ENCODE peak calls at places on chromosomes 2 and 18, in four cellular contexts. One of them, this sample, is unnamed.

GRCh38 chr2:157075924-157076323 is 181.6 kb upstream of the GALNT5 start:
- DNase-seq in K562: no peak
- DNase-seq in A549: no peak
- DNase-seq in HepG2: no peak
- DNase-seq in this sample: no peak

GRCh38 chr2:150997702-150998480 is 263.8 kb downstream of the RBM43 start:
- DNase-seq in K562: no peak
- DNase-seq in A549: no peak
- DNase-seq in HepG2: no peak
- DNase-seq in this sample: no peak

GRCh38 chr2:137165968-137166367 is 400.6 kb downstream of the THSD7B start:
- DNase-seq in K562: no peak
- DNase-seq in A549: no peak
- DNase-seq in HepG2: no peak
- DNase-seq in this sample: no peak

GRCh38 chr2:120389036-120389391 is 43.1 kb downstream of the INHBB start:
- DNase-seq in K562: no peak
- DNase-seq in A549: no peak
- DNase-seq in HepG2: no peak
- DNase-seq in this sample: no peak

GRCh38 chr2:222306393-222307137 is 7.8 kb upstream of the PAX3 start:
- DNase-seq in K562: no peak
- DNase-seq in A549: no peak
- DNase-seq in HepG2: no peak
- DNase-seq in this sample: no peak

GRCh38 chr2:10369269-10370255 is 66.9 kb downstream of the HPCAL1 start:
- DNase-seq in K562: peak; percentile 85
- DNase-seq in A549: no peak
- DNase-seq in HepG2: peak; percentile 83
- DNase-seq in this sample: no peak

GRCh38 chr2:197229509-197230458 is 80.8 kb downstream of the ANKRD44 start:
- DNase-seq in K562: no peak
- DNase-seq in A549: no peak
- DNase-seq in HepG2: no peak
- DNase-seq in this sample: no peak

GRCh38 chr2:287471-287885 is 413 bp downstream of the ALKAL2 start:
- DNase-seq in K562: no peak
- DNase-seq in A549: no peak
- DNase-seq in HepG2: no peak
- DNase-seq in this sample: peak; percentile 44

GRCh38 chr2:45892236-45892701 is 240.8 kb downstream of the PRKCE start:
- DNase-seq in K562: no peak
- DNase-seq in A549: no peak
- DNase-seq in HepG2: no peak
- DNase-seq in this sample: no peak

GRCh38 chr2:56981554-56981953 is 797.8 kb downstream of the CCDC85A start:
- DNase-seq in K562: no peak
- DNase-seq in A549: no peak
- DNase-seq in HepG2: no peak
- DNase-seq in this sample: no peak

GRCh38 chr2:202306034-202306433 is 40.5 kb downstream of the NOP58 start:
- DNase-seq in K562: no peak
- DNase-seq in A549: no peak
- DNase-seq in HepG2: no peak
- DNase-seq in this sample: no peak

GRCh38 chr2:235446082-235446481 is 47.8 kb upstream of the AGAP1 start:
- DNase-seq in K562: no peak
- DNase-seq in A549: no peak
- DNase-seq in HepG2: no peak
- DNase-seq in this sample: no peak

GRCh38 chr2:127771756-127772155 is 39.2 kb downstream of the WDR33 start:
- DNase-seq in K562: no peak
- DNase-seq in A549: peak; percentile 38
- DNase-seq in HepG2: no peak
- DNase-seq in this sample: no peak

GRCh38 chr2:181810823-181811695 is 80.5 kb upstream of the ITPRID2 start:
- DNase-seq in K562: peak; percentile 62
- DNase-seq in A549: peak; percentile 86
- DNase-seq in HepG2: peak; percentile 74
- DNase-seq in this sample: no peak

GRCh38 chr18:61575419-61575818 is 242.2 kb downstream of the CDH20 start:
- DNase-seq in K562: no peak
- DNase-seq in A549: no peak
- DNase-seq in HepG2: no peak
- DNase-seq in this sample: no peak

GRCh38 chr2:88099798-88100488 is 27.9 kb downstream of the FABP1 start:
- DNase-seq in K562: peak; percentile 90
- DNase-seq in A549: peak; percentile 37
- DNase-seq in HepG2: no peak
- DNase-seq in this sample: peak; percentile 85

GRCh38 chr18:6504605-6505510 is 90.1 kb upstream of the L3MBTL4 start:
- DNase-seq in K562: peak; percentile 15
- DNase-seq in A549: no peak
- DNase-seq in HepG2: no peak
- DNase-seq in this sample: no peak

GRCh38 chr2:211376410-211376809 is 820.0 kb downstream of the CPS1 start:
- DNase-seq in K562: no peak
- DNase-seq in A549: no peak
- DNase-seq in HepG2: no peak
- DNase-seq in this sample: no peak

GRCh38 chr18:8724452-8724851 is 19.1 kb downstream of the MTCL1 start:
- DNase-seq in K562: no peak
- DNase-seq in A549: no peak
- DNase-seq in HepG2: no peak
- DNase-seq in this sample: no peak

GRCh38 chr2:212580117-212580516 is 41.5 kb upstream of the ERBB4 start:
- DNase-seq in K562: no peak
- DNase-seq in A549: no peak
- DNase-seq in HepG2: no peak
- DNase-seq in this sample: no peak

GRCh38 chr18:79065802-79066201 is 3.4 kb upstream of the ATP9B start:
- DNase-seq in K562: no peak
- DNase-seq in A549: no peak
- DNase-seq in HepG2: no peak
- DNase-seq in this sample: no peak

GRCh38 chr2:196143641-196144236 is 27.6 kb downstream of the STK17B start:
- DNase-seq in K562: no peak
- DNase-seq in A549: no peak
- DNase-seq in HepG2: no peak
- DNase-seq in this sample: no peak

GRCh38 chr2:223416826-223417610 is 185.1 kb downstream of the SCG2 start:
- DNase-seq in K562: no peak
- DNase-seq in A549: no peak
- DNase-seq in HepG2: no peak
- DNase-seq in this sample: no peak

GRCh38 chr18:40832362-40832761 is 1122.7 kb upstream of the PIK3C3 start:
- DNase-seq in K562: no peak
- DNase-seq in A549: no peak
- DNase-seq in HepG2: no peak
- DNase-seq in this sample: no peak

GRCh38 chr2:44275915-44276279 is 617 bp downstream of the SLC3A1 start:
- DNase-seq in K562: no peak
- DNase-seq in A549: peak; percentile 54
- DNase-seq in HepG2: no peak
- DNase-seq in this sample: no peak

GRCh38 chr2:179825494-179825893 is 35.9 kb downstream of the ZNF385B start:
- DNase-seq in K562: peak; percentile 28
- DNase-seq in A549: peak; percentile 16
- DNase-seq in HepG2: no peak
- DNase-seq in this sample: no peak

GRCh38 chr2:233974530-233975071 is 57.4 kb downstream of the TRPM8 start:
- DNase-seq in K562: peak; percentile 13
- DNase-seq in A549: peak; percentile 98
- DNase-seq in HepG2: peak; percentile 76
- DNase-seq in this sample: peak; percentile 9

GRCh38 chr18:37658894-37659293 is 93.3 kb upstream of the CELF4 start:
- DNase-seq in K562: no peak
- DNase-seq in A549: no peak
- DNase-seq in HepG2: no peak
- DNase-seq in this sample: no peak

GRCh38 chr2:150036622-150037021 is 449.0 kb upstream of the MMADHC start:
- DNase-seq in K562: no peak
- DNase-seq in A549: no peak
- DNase-seq in HepG2: no peak
- DNase-seq in this sample: no peak

GRCh38 chr2:151869296-151869695 is 41.1 kb upstream of the ARL5A start:
- DNase-seq in K562: no peak
- DNase-seq in A549: no peak
- DNase-seq in HepG2: no peak
- DNase-seq in this sample: no peak

GRCh38 chr2:197248001-197248401 is 62.6 kb downstream of the ANKRD44 start:
- DNase-seq in K562: no peak
- DNase-seq in A549: no peak
- DNase-seq in HepG2: no peak
- DNase-seq in this sample: no peak

GRCh38 chr2:227472265-227473018 is 486 bp downstream of the AGFG1 start:
- DNase-seq in K562: peak; percentile 73
- DNase-seq in A549: no peak
- DNase-seq in HepG2: no peak
- DNase-seq in this sample: peak; percentile 52

GRCh38 chr2:142629193-142629592 is 248.3 kb upstream of the KYNU start:
- DNase-seq in K562: no peak
- DNase-seq in A549: no peak
- DNase-seq in HepG2: no peak
- DNase-seq in this sample: no peak

GRCh38 chr18:52402814-52403213 is 62.8 kb downstream of the DCC start:
- DNase-seq in K562: no peak
- DNase-seq in A549: no peak
- DNase-seq in HepG2: no peak
- DNase-seq in this sample: no peak

GRCh38 chr2:7749895-7750559 is 832.8 kb downstream of the RNF144A start:
- DNase-seq in K562: no peak
- DNase-seq in A549: no peak
- DNase-seq in HepG2: no peak
- DNase-seq in this sample: no peak

GRCh38 chr2:97816411-97816810 is 103.0 kb downstream of the ZAP70 start:
- DNase-seq in K562: no peak
- DNase-seq in A549: no peak
- DNase-seq in HepG2: no peak
- DNase-seq in this sample: no peak

GRCh38 chr2:29032189-29032588 is 42.1 kb downstream of the PCARE start:
- DNase-seq in K562: no peak
- DNase-seq in A549: no peak
- DNase-seq in HepG2: no peak
- DNase-seq in this sample: no peak

GRCh38 chr2:29035346-29035745 is 39.0 kb downstream of the PCARE start:
- DNase-seq in K562: no peak
- DNase-seq in A549: no peak
- DNase-seq in HepG2: no peak
- DNase-seq in this sample: no peak

GRCh38 chr2:29031046-29031445 is 43.3 kb downstream of the PCARE start:
- DNase-seq in K562: no peak
- DNase-seq in A549: no peak
- DNase-seq in HepG2: no peak
- DNase-seq in this sample: no peak

GRCh38 chr2:29033172-29033571 is 41.2 kb downstream of the PCARE start:
- DNase-seq in K562: no peak
- DNase-seq in A549: peak; percentile 84
- DNase-seq in HepG2: no peak
- DNase-seq in this sample: no peak

DNA sequence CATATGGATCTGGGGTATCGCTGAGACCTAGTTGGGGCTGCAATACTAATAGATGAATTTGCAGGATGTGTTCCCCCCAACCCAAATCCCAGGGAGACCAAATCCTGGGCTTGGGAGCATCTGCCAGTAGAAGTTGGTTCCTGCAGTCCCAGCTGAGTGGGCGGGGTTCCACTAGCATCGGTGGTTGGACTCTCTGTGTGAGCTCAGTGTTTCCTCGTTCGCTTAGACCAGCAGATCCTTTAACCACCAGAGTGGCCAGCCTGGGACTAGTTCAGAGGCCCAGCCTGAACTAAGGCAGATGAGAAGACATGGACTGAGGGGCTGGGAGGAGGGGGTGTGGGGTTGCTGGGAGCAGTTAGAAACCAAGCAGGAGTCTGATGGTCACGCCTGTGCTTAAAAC is 40.7 kb downstream of the PCARE start:
- DNase-seq in K562: no peak
- DNase-seq in A549: peak; percentile 34
- DNase-seq in HepG2: no peak
- DNase-seq in this sample: no peak
- TF ChIP-seq BHLHE40 in K562: no peak
- TF ChIP-seq BHLHE40 in A549: no peak
- TF ChIP-seq BHLHE40 in HepG2: no peak
- TF ChIP-seq BHLHE40 in this sample: no peak

DNA sequence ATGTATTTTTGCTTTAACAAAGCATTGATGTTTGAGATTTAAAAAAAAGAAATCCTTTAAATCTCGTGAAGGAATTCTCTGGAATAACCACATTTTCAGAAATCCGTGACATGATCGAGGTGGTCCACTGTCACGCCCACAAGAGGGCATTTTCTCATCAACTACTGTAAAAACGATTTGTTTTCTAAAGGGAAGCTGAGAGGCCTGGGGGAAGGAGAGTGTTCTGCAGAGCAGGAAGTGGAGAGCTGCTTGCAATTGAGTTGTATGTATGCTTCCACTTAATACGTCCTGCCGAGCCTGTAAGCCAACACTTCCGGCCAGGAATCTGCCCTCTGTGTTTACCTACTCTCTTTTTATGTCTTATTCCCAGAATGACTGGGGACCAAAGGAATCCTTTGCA is 19.4 kb downstream of the KLHL29 start:
- DNase-seq in K562: no peak
- DNase-seq in A549: peak; percentile 80
- DNase-seq in HepG2: peak; percentile 24
- DNase-seq in this sample: peak; percentile 56
- TF ChIP-seq BHLHE40 in K562: no peak
- TF ChIP-seq BHLHE40 in A549: no peak
- TF ChIP-seq BHLHE40 in HepG2: no peak
- TF ChIP-seq BHLHE40 in this sample: no peak

GRCh38 chr2:62705007-62705829 is at the start of gene EHBP1:
- DNase-seq in K562: peak; percentile 99
- DNase-seq in A549: peak; percentile 100
- DNase-seq in HepG2: peak; percentile 100
- DNase-seq in this sample: peak; percentile 97

GRCh38 chr2:62708751-62709150 is 3.2 kb downstream of the EHBP1 start:
- DNase-seq in K562: no peak
- DNase-seq in A549: no peak
- DNase-seq in HepG2: no peak
- DNase-seq in this sample: no peak

GRCh38 chr2:62704654-62705006 is 883 bp upstream of the EHBP1 start:
- DNase-seq in K562: no peak
- DNase-seq in A549: no peak
- DNase-seq in HepG2: no peak
- DNase-seq in this sample: no peak

GRCh38 chr2:62705859-62706720 is 577 bp downstream of the EHBP1 start:
- DNase-seq in K562: peak; percentile 74
- DNase-seq in A549: peak; percentile 80
- DNase-seq in HepG2: peak; percentile 71
- DNase-seq in this sample: peak; percentile 60

GRCh38 chr2:62706721-62707516 is 1.4 kb downstream of the EHBP1 start:
- DNase-seq in K562: no peak
- DNase-seq in A549: peak; percentile 21
- DNase-seq in HepG2: peak; percentile 51
- DNase-seq in this sample: no peak
- TF ChIP-seq BHLHE40 in K562: no peak
- TF ChIP-seq BHLHE40 in A549: no peak
- TF ChIP-seq BHLHE40 in HepG2: no peak
- TF ChIP-seq BHLHE40 in this sample: no peak

GRCh38 chr2:69464575-69464974 is 27.3 kb upstream of the NFU1 start:
- DNase-seq in K562: peak; percentile 12
- DNase-seq in A549: peak; percentile 44
- DNase-seq in HepG2: no peak
- DNase-seq in this sample: no peak
- TF ChIP-seq BHLHE40 in K562: peak; percentile 25
- TF ChIP-seq BHLHE40 in A549: no peak
- TF ChIP-seq BHLHE40 in HepG2: no peak
- TF ChIP-seq BHLHE40 in this sample: no peak